ENCODE peak calls at places on chromosomes 12 and 14, in five cellular contexts. W is K562, X is HepG2, F is H1, C is GM12878. G is an unnamed sample.

GRCh38 chr12:113697646-113698504 is 226.2 kb upstream of the LHX5 start:
- DNase-seq in W (no peak), X (no peak), F (peak; percentile 21), C (no peak), G (no peak)

GRCh38 chr12:12684375-12685106 is 11.4 kb downstream of the GPR19 start:
- DNase-seq in W (no peak), X (peak; percentile 13), F (peak; percentile 85), C (no peak), G (no peak)

GRCh38 chr14:88792572-88793258 is at the start of gene EML5:
- DNase-seq in W (peak; percentile 75), X (peak; percentile 45), F (peak; percentile 46), C (no peak), G (peak; percentile 63)

GRCh38 chr12:83317641-83318040 is 630.9 kb downstream of the TMTC2 start:
- DNase-seq in W (no peak), X (no peak), F (no peak), C (no peak), G (no peak)

GRCh38 chr12:49703647-49704137 is 3.5 kb downstream of the FMNL3 start:
- DNase-seq in W (no peak), X (no peak), F (no peak), C (peak; percentile 71), G (no peak)

GRCh38 chr12:52924764-52925716 is 20.2 kb upstream of the KRT8 start:
- DNase-seq in W (peak; percentile 88), X (peak; percentile 76), F (no peak), C (no peak), G (peak; percentile 94)

GRCh38 chr12:12881495-12881894 is 9.9 kb upstream of the GPRC5A start:
- DNase-seq in W (no peak), X (peak; percentile 39), F (no peak), C (no peak), G (no peak)

GRCh38 chr14:93943052-93943451 is 15.9 kb downstream of the FAM181A start:
- DNase-seq in W (no peak), X (no peak), F (no peak), C (no peak), G (no peak)

GRCh38 chr12:16344269-16344668 is 3.2 kb upstream of the MGST1 start:
- DNase-seq in W (no peak), X (peak; percentile 41), F (no peak), C (no peak), G (no peak)

GRCh38 chr12:13945236-13945635 is 36.2 kb downstream of the GRIN2B start:
- DNase-seq in W (no peak), X (no peak), F (no peak), C (no peak), G (no peak)

GRCh38 chr12:13942826-13943225 is 38.6 kb downstream of the GRIN2B start:
- DNase-seq in W (no peak), X (no peak), F (no peak), C (no peak), G (peak; percentile 22)

GRCh38 chr12:13941258-13942249 is 39.8 kb downstream of the GRIN2B start:
- DNase-seq in W (peak; percentile 15), X (peak; percentile 76), F (peak; percentile 64), C (no peak), G (peak; percentile 96)

GRCh38 chr12:13937735-13938134 is 43.7 kb downstream of the GRIN2B start:
- DNase-seq in W (no peak), X (no peak), F (no peak), C (no peak), G (no peak)

DNA sequence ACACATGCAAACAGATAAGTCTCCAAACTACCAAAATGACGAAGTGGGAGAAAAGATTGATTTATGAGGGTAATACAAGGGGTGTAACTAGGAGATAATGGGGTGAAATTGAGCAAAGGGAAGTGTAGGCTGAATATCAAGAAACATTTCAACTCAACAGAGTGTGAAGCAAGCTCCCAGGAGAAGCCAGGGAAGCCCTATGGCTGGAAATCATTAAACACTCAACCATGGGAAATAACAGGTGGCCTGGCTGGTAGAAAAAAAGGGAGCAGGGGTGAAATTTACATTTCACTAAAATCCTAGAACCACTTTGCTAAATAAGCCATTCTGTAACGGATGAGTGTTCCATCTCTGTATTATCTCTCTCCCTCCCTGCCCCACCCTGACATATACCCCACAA is 40.9 kb downstream of the GRIN2B start:
- DNase-seq in W (no peak), X (no peak), F (no peak), C (no peak), G (no peak)
- TF ChIP-seq HDAC2 in W (no peak), X (no peak), F (no peak), C (no peak), G (no peak)

DNA sequence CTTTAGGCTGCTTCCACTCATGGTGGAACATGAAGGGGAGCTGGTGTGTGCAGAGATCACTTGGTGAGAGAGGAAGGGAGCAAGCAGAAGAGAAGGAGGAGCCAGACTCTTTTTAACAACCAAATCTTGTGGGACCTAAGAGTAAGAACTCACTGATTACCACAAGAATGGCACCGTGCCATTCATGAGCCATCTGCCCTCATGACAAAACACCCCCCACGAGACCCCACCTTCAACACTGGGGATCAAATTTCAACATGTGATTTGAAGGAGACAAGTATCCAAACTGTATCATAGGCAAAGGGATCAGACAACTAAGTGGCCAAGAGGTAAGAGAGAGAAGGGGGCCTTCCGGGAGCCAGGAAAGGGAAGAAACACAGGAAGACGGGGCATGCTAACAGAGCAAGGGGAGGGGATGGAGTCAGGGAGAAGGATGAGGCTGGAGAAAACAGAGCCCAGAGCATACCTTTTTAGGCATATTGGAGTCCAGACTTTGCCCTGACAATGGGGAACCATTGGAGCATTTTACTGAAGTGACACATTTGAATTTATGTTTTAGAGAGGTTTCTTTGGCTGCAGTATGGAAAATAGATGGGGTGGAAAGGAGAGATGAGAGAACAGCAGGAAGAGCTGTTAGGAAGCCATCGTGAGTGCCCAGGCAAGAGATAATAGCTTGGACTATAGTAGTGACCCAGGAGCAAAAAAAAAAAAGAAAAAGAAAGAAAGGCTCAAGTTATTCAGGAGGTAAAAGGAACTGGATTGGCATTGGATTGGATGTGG is 204.4 kb upstream of the NUDT4 start:
- DNase-seq in W (no peak), X (no peak), F (no peak), C (no peak), G (no peak)
- TF ChIP-seq RFX5 in W (no peak), X (no peak), F (no peak), C (no peak), G (no peak)

DNA sequence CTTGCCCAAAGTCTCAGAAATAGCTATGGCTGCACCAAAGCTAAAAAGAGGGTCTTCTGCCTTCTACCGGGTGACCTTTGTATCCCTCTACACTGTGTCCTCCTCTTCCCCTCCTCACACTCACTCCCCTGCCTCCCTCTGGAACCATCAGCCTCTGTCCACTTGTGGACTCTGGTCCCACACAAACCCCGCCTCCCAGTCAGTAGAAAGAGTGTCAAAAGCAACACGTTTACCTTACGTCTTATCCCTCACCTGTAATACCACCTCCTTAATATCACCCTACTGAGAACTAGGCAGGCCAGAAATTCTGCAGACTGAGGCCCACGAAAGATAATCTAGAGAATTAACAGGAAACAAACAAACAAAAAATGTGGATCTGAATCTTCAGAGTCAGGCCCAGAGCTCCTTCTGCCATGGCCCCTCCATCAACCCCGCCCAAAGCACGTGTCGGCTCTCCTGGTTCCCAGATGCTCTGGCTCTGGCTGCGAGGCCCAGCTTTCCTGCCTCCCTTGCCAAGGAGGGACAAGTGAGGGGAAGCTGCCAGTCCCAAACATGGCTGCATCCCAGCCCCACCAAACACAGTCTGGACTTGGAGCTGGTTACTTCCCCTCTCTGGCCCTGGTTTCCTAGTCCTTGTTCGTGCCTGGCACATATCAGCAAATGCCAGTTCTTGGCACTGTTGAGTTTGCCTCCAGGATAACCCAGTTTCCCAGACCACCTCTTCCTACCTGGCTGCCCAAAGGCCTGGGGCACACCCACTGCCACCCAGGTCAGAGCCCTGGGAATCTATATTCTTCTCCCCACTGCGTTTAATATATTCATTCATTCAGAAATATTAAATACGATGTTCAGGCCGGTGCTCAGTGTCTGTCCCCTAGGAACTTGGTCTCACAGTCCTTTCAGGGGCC is 2.7 kb downstream of the ACTN1 start:
- DNase-seq in W (no peak), X (peak; percentile 77), F (no peak), C (no peak), G (no peak)
- TF ChIP-seq RAD21 in W (no peak), X (no peak), F (no peak), C (no peak), G (no peak)

DNA sequence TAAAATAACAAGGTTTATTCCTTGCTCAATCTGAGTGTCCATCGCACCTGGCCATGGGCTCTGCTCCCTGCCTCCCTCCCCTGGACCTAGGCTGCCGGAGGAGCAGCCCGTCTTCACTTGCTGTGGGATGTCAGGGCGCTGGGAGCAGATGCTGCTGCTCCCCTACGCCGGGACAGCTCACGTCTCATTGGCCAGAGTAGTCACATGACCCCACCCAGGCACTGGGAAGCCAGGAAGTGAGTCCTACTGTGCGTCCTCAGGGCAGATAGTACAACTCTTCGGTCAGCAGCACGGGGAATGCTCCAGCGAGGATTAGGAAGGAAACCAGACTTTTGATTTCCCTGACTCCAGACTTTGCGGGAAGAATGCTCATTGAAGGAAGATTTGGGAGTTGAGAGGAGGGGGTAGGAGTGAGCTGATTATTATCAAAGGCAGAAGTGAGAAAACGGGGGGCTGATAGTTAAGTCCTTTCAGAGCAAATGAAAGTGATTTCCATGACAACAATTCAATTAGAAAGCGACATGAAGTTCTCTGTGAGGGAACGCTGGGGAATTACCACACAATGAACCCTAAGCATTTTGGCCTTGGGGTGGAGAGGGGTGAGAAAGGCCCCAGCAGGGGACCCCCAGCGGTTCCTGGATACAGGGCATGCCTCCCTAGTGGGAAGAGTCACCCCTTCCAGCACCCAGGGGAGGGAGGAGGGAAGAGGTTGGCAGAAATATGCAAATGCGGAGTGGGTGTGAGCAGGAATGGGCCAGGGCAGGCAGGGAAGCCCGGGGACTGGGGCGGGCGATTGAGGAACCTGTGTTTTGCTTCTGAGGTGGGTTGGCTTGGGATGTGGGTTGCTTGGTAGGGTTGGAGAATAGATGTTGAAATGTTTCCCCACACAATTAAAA is 215.5 kb downstream of the AACS start:
- DNase-seq in W (peak; percentile 64), X (no peak), F (peak; percentile 74), C (no peak), G (peak; percentile 9)
- TF ChIP-seq HDAC2 in W (no peak), X (no peak), F (peak; percentile 23), C (no peak), G (no peak)

GRCh38 chr14:49980027-49980426 is 87.1 kb downstream of the ARF6 start:
- DNase-seq in W (no peak), X (no peak), F (no peak), C (no peak), G (no peak)

GRCh38 chr14:49984419-49984818 is 91.5 kb downstream of the ARF6 start:
- DNase-seq in W (no peak), X (no peak), F (no peak), C (no peak), G (no peak)

GRCh38 chr14:49986344-49987014 is 93.6 kb downstream of the ARF6 start:
- DNase-seq in W (no peak), X (peak; percentile 52), F (no peak), C (no peak), G (no peak)

GRCh38 chr14:49982082-49982481 is 89.2 kb downstream of the ARF6 start:
- DNase-seq in W (no peak), X (no peak), F (no peak), C (no peak), G (no peak)

DNA sequence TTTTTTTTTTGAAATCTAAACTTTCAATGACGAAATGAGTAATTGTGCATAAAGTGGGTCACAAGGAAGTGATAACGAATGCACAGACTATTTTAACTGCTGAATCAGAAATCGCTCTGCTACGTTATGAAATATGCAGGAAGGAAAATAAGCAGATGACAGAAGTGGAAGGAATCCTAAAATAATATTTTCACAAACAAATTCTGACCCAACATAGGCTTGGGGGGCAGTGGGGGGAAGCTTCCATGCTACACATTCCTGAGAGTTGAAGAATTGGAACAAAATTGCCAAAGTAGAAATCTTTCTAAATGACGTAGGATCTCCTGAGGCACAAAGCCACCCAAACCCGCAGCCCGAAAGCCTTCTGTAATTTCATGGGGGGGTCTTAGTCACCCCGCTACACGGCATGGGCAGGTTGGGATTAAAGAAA is 89.7 kb downstream of the ARF6 start:
- DNase-seq in W (no peak), X (no peak), F (no peak), C (no peak), G (no peak)
- TF ChIP-seq RFX5 in W (no peak), X (no peak), F (no peak), C (no peak), G (no peak)